ENCODE peak calls at places on chromosomes 6 and 20, in nine cellular contexts. S is stimulated activated CD4-positive, alpha-beta T cell treated with anti-CD3 and anti-CD28 coated beads, Interleukin-2, amount 100 ng/mL, for 48 hours; A is fibroblast of pulmonary artery; E is NCI-H446; G is HCEC 1CT; K is left ventricle myocardium superior; N is brain microvascular endothelial cell; V is effector memory CD8-positive, alpha-beta T cell; U is stimulated activated naive CD8-positive, alpha-beta T cell treated with anti-CD3 and anti-CD28 coated beads, Interleukin-15, amount 100 ng/mL, for 72 hours. D is an unnamed sample.

GRCh38 chr6:146498309-146498708 is 45.3 kb upstream of the RAB32 start:
- DNase-seq in S (no peak), K (no peak), A (no peak), V (no peak), U (no peak), G (no peak), N (no peak), E (no peak), D (no peak)

GRCh38 chr6:153503810-153504209 is 372.7 kb upstream of the RGS17 start:
- DNase-seq in S (no peak), U (no peak), K (no peak), V (no peak), G (peak), A (no peak), N (no peak), E (no peak), D (no peak)

GRCh38 chr20:1300083-1300840 is 28.7 kb downstream of the SDCBP2 start:
- DNase-seq in K (no peak), V (no peak), N (no peak), E (no peak), A (no peak), S (no peak), G (no peak), U (no peak), D (no peak)

GRCh38 chr6:83057705-83058321 is 7.8 kb downstream of the UBE3D start:
- DNase-seq in S (peak), E (peak), U (peak), V (no peak), A (peak), G (peak), N (peak), K (no peak), D (no peak)

GRCh38 chr20:44215125-44215524 is 4.6 kb upstream of the OSER1 start:
- DNase-seq in E (peak), V (peak), A (peak), U (peak), G (peak), K (peak), S (peak), N (peak), D (peak)

GRCh38 chr6:151389640-151390275 is 1.6 kb downstream of the ZBTB2 start:
- DNase-seq in V (no peak), G (peak), S (no peak), U (no peak), A (peak), K (peak), N (peak), E (peak), D (no peak)

GRCh38 chr6:27940766-27941165 is 16.3 kb upstream of the OR2B6 start:
- DNase-seq in U (no peak), G (no peak), S (no peak), K (no peak), E (no peak), V (no peak), N (peak), A (no peak), D (no peak)

GRCh38 chr6:121523628-121524027 is 88.2 kb downstream of the GJA1 start:
- DNase-seq in G (no peak), S (no peak), N (peak), V (no peak), A (peak), K (no peak), E (no peak), U (no peak), D (no peak)

GRCh38 chr6:35729722-35730121 is 7.1 kb upstream of the ARMC12 start:
- DNase-seq in G (no peak), N (no peak), S (no peak), E (no peak), U (no peak), A (no peak), V (no peak), K (no peak), D (no peak)

GRCh38 chr20:25361287-25361683 is 29.4 kb downstream of the ABHD12 start:
- DNase-seq in U (no peak), N (peak), S (no peak), A (peak), V (no peak), E (no peak), K (no peak), G (peak), D (no peak)

GRCh38 chr6:118565317-118565960 is 17.3 kb downstream of the PLN start:
- DNase-seq in G (no peak), U (peak), K (no peak), V (peak), S (no peak), E (no peak), N (no peak), A (no peak), D (no peak)

GRCh38 chr6:148771212-148771601 is 24.4 kb downstream of the UST start:
- DNase-seq in G (no peak), V (no peak), E (no peak), A (no peak), S (no peak), N (no peak), K (peak), U (no peak), D (no peak)

GRCh38 chr20:39986231-39986904 is 702.7 kb downstream of the MAFB start:
- DNase-seq in U (no peak), G (no peak), N (peak), E (no peak), K (peak), S (no peak), A (peak), V (no peak), D (no peak)

GRCh38 chr6:12294851-12295536 is 4.8 kb downstream of the EDN1 start:
- DNase-seq in A (no peak), G (no peak), V (no peak), N (no peak), K (no peak), U (no peak), S (no peak), E (no peak), D (no peak)

GRCh38 chr20:39090881-39091280 is 128.7 kb downstream of the DHX35 start:
- DNase-seq in V (no peak), G (no peak), K (no peak), A (no peak), E (no peak), U (no peak), S (no peak), N (no peak), D (no peak)

GRCh38 chr20:62812181-62812906 is 4.5 kb upstream of the COL9A3 start:
- DNase-seq in K (no peak), V (no peak), S (no peak), G (no peak), A (no peak), E (no peak), N (no peak), U (no peak), D (no peak)

GRCh38 chr20:57241592-57241991 is 24.8 kb downstream of the BMP7 start:
- DNase-seq in U (no peak), K (no peak), N (no peak), G (no peak), A (no peak), S (no peak), V (no peak), E (no peak), D (no peak)

GRCh38 chr20:50304883-50305635 is 114.4 kb downstream of the CEBPB start:
- DNase-seq in V (no peak), E (no peak), U (no peak), G (peak), S (no peak), K (peak), N (peak), A (peak), D (no peak)

GRCh38 chr6:81734500-81735140 is 17.9 kb downstream of the TENT5A start:
- DNase-seq in U (no peak), A (no peak), G (no peak), V (no peak), N (no peak), E (no peak), S (no peak), K (no peak), D (no peak)

GRCh38 chr20:50041238-50041915 is 58.6 kb downstream of the SNAI1 start:
- DNase-seq in U (no peak), S (no peak), V (no peak), A (no peak), E (no peak), K (no peak), N (no peak), G (no peak), D (no peak)

GRCh38 chr6:31169123-31169857 is 1.2 kb downstream of the POU5F1 start:
- DNase-seq in V (no peak), E (no peak), A (no peak), U (no peak), K (no peak), S (no peak), G (no peak), N (no peak), D (no peak)

GRCh38 chr6:135722182-135722581 is 129.3 kb upstream of the PDE7B start:
- DNase-seq in N (no peak), K (no peak), V (no peak), E (no peak), A (no peak), S (no peak), G (peak), U (no peak), D (no peak)

GRCh38 chr6:156686429-156686939 is 90.7 kb upstream of the ARID1B start:
- DNase-seq in V (peak), E (no peak), S (peak), G (peak), A (peak), K (no peak), N (peak), U (peak), D (no peak)

GRCh38 chr6:44162876-44163625 is 4.4 kb downstream of the CAPN11 start:
- DNase-seq in E (no peak), V (no peak), N (no peak), K (no peak), A (no peak), S (no peak), G (no peak), U (no peak), D (no peak)

GRCh38 chr6:158813032-158813431 is 6.1 kb downstream of the EZR start:
- DNase-seq in S (no peak), N (no peak), V (no peak), U (peak), G (no peak), A (no peak), E (no peak), K (no peak), D (no peak)

GRCh38 chr6:132713355-132714134 is at the start of gene VNN1:
- DNase-seq in U (no peak), S (no peak), N (no peak), A (no peak), V (no peak), G (no peak), K (no peak), E (no peak), D (no peak)

GRCh38 chr20:33554914-33555420 is 65.1 kb downstream of the CBFA2T2 start:
- DNase-seq in V (peak), N (peak), U (peak), E (peak), S (no peak), A (peak), G (peak), K (no peak), D (no peak)

GRCh38 chr6:31020057-31020456 is 9.8 kb downstream of the MUC22 start:
- DNase-seq in N (no peak), S (no peak), A (no peak), U (no peak), K (no peak), E (no peak), G (no peak), V (no peak), D (no peak)

D was measured in natural killer cell.